ENCODE peak calls at places on chromosomes 6 and 20, in four cellular contexts. One of them, this sample, is unnamed.

GRCh38 chr6:81668615-81669047 is 83.8 kb downstream of the TENT5A start:
- DNase-seq in heart right ventricle: peak; percentile 10
- DNase-seq in IMR-90: no peak
- DNase-seq in upper lobe of left lung: no peak
- DNase-seq in this sample: no peak

GRCh38 chr20:25532015-25532751 is 53.1 kb downstream of the NINL start:
- DNase-seq in heart right ventricle: no peak
- DNase-seq in IMR-90: no peak
- DNase-seq in upper lobe of left lung: no peak
- DNase-seq in this sample: no peak

GRCh38 chr6:84892666-84893065 is 128.3 kb upstream of the TBX18 start:
- DNase-seq in heart right ventricle: no peak
- DNase-seq in IMR-90: no peak
- DNase-seq in upper lobe of left lung: no peak
- DNase-seq in this sample: no peak

GRCh38 chr6:5054427-5054873 is 30.7 kb upstream of the PPP1R3G start:
- DNase-seq in heart right ventricle: no peak
- DNase-seq in IMR-90: peak; percentile 66
- DNase-seq in upper lobe of left lung: no peak
- DNase-seq in this sample: no peak

GRCh38 chr6:112881828-112882227 is 534.7 kb downstream of the RFPL4B start:
- DNase-seq in heart right ventricle: no peak
- DNase-seq in IMR-90: peak; percentile 13
- DNase-seq in upper lobe of left lung: no peak
- DNase-seq in this sample: no peak

GRCh38 chr6:110557226-110557625 is 80.8 kb upstream of the SLC22A16 start:
- DNase-seq in heart right ventricle: no peak
- DNase-seq in IMR-90: no peak
- DNase-seq in upper lobe of left lung: no peak
- DNase-seq in this sample: no peak

GRCh38 chr6:138161118-138161433 is 663 bp upstream of the ARFGEF3 start:
- DNase-seq in heart right ventricle: no peak
- DNase-seq in IMR-90: no peak
- DNase-seq in upper lobe of left lung: no peak
- DNase-seq in this sample: no peak

GRCh38 chr20:5195655-5196054 is 68.8 kb downstream of the CDS2 start:
- DNase-seq in heart right ventricle: no peak
- DNase-seq in IMR-90: peak; percentile 77
- DNase-seq in upper lobe of left lung: no peak
- DNase-seq in this sample: no peak

GRCh38 chr20:46683939-46684750 is 5.1 kb downstream of the TP53RK start:
- DNase-seq in heart right ventricle: peak; percentile 38
- DNase-seq in IMR-90: peak; percentile 80
- DNase-seq in upper lobe of left lung: no peak
- DNase-seq in this sample: no peak

GRCh38 chr20:46683620-46683938 is 5.7 kb downstream of the TP53RK start:
- DNase-seq in heart right ventricle: no peak
- DNase-seq in IMR-90: no peak
- DNase-seq in upper lobe of left lung: no peak
- DNase-seq in this sample: no peak

GRCh38 chr20:46682063-46682821 is 7.0 kb downstream of the TP53RK start:
- DNase-seq in heart right ventricle: no peak
- DNase-seq in IMR-90: no peak
- DNase-seq in upper lobe of left lung: no peak
- DNase-seq in this sample: no peak

GRCh38 chr20:46681032-46681854 is 8.0 kb downstream of the TP53RK start:
- DNase-seq in heart right ventricle: peak; percentile 40
- DNase-seq in IMR-90: peak; percentile 44
- DNase-seq in upper lobe of left lung: no peak
- DNase-seq in this sample: no peak

DNA sequence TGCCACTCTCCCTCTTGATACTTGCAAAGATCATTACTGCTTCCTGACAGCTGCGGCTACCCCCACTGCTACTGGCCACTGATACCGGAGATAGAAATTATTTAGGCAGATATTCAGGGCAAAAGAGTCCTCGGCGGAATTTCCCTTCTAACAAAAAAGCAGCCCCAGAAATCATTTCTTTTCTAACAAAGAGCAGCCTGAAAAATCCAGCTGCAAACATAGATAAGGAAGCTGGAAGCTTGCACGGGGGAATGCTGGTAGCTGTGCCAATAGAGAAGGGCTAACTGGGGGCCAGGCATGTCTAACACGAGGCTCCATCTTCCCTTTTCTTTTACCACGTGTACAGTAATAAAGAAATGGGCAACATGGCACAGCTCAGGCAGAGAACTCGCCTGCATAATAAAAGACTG is 6.2 kb downstream of the TP53RK start:
- DNase-seq in heart right ventricle: no peak
- DNase-seq in IMR-90: no peak
- DNase-seq in upper lobe of left lung: no peak
- DNase-seq in this sample: no peak
- H3K4me3 ChIP-seq in heart right ventricle: peak overlapping the region; percentile 37
- H3K4me3 ChIP-seq in IMR-90: no peak overlapping the region
- H3K4me3 ChIP-seq in upper lobe of left lung: no peak overlapping the region
- H3K4me3 ChIP-seq in this sample: no peak overlapping the region

DNA sequence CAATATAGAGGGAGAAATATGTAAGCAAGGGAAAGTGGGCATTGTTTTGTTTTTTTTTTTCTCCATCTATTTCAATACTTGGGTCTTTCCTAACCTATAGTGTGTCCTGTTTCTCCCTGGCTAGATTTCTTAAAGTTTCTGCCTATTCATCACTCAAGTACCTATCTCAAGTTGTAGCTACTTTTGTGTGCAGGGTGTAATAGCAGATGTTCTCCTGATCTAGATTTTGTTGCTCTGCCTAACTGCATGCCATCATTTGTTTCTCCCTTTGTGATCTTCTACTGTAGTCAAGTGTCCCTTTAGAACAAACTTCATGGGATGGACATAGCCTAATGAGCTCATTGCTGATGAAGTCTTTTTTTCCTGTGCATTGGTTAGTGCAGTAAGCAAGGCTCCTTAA is 45.8 kb downstream of the TOP1 start:
- DNase-seq in heart right ventricle: no peak
- DNase-seq in IMR-90: no peak
- DNase-seq in upper lobe of left lung: no peak
- DNase-seq in this sample: no peak
- H3K36me3 ChIP-seq in heart right ventricle: peaks cover 19% of the 10 kb centered on the region
- H3K36me3 ChIP-seq in IMR-90: peaks cover 18% of the 10 kb centered on the region
- H3K36me3 ChIP-seq in upper lobe of left lung: peaks cover 20% of the 10 kb centered on the region
- H3K36me3 ChIP-seq in this sample: peaks cover 56% of the 10 kb centered on the region

GRCh38 chr20:56014998-56015397 is 9.7 kb upstream of the CBLN4 start:
- DNase-seq in heart right ventricle: no peak
- DNase-seq in IMR-90: no peak
- DNase-seq in upper lobe of left lung: no peak
- DNase-seq in this sample: no peak
- H3K9me3 ChIP-seq in heart right ventricle: no peaks in the 10 kb centered on the region
- H3K9me3 ChIP-seq in IMR-90: peaks cover 22% of the 10 kb centered on the region
- H3K9me3 ChIP-seq in upper lobe of left lung: no peaks in the 10 kb centered on the region
- H3K9me3 ChIP-seq in this sample: no peaks in the 10 kb centered on the region

GRCh38 chr6:52393780-52394179 is 26.4 kb upstream of the EFHC1 start:
- DNase-seq in heart right ventricle: no peak
- DNase-seq in IMR-90: no peak
- DNase-seq in upper lobe of left lung: no peak
- DNase-seq in this sample: no peak
- H3K4me3 ChIP-seq in heart right ventricle: no peak overlapping the region
- H3K4me3 ChIP-seq in IMR-90: no peak overlapping the region
- H3K4me3 ChIP-seq in upper lobe of left lung: no peak overlapping the region
- H3K4me3 ChIP-seq in this sample: no peak overlapping the region

GRCh38 chr20:48986899-48987298 is 59.2 kb upstream of the CSE1L start:
- DNase-seq in heart right ventricle: no peak
- DNase-seq in IMR-90: no peak
- DNase-seq in upper lobe of left lung: no peak
- DNase-seq in this sample: no peak
- H3K36me3 ChIP-seq in heart right ventricle: peaks cover 100% of the 10 kb centered on the region
- H3K36me3 ChIP-seq in IMR-90: peaks cover 51% of the 10 kb centered on the region
- H3K36me3 ChIP-seq in upper lobe of left lung: peaks cover 98% of the 10 kb centered on the region
- H3K36me3 ChIP-seq in this sample: peaks cover 84% of the 10 kb centered on the region

GRCh38 chr6:22882581-22882980 is 313.2 kb downstream of the HDGFL1 start:
- DNase-seq in heart right ventricle: no peak
- DNase-seq in IMR-90: no peak
- DNase-seq in upper lobe of left lung: no peak
- DNase-seq in this sample: no peak

GRCh38 chr6:22878706-22879105 is 309.3 kb downstream of the HDGFL1 start:
- DNase-seq in heart right ventricle: no peak
- DNase-seq in IMR-90: peak; percentile 15
- DNase-seq in upper lobe of left lung: no peak
- DNase-seq in this sample: no peak

GRCh38 chr6:22880686-22881433 is 311.5 kb downstream of the HDGFL1 start:
- DNase-seq in heart right ventricle: no peak
- DNase-seq in IMR-90: peak; percentile 99
- DNase-seq in upper lobe of left lung: no peak
- DNase-seq in this sample: peak; percentile 37

GRCh38 chr6:22875845-22876244 is 306.5 kb downstream of the HDGFL1 start:
- DNase-seq in heart right ventricle: no peak
- DNase-seq in IMR-90: no peak
- DNase-seq in upper lobe of left lung: no peak
- DNase-seq in this sample: no peak

DNA sequence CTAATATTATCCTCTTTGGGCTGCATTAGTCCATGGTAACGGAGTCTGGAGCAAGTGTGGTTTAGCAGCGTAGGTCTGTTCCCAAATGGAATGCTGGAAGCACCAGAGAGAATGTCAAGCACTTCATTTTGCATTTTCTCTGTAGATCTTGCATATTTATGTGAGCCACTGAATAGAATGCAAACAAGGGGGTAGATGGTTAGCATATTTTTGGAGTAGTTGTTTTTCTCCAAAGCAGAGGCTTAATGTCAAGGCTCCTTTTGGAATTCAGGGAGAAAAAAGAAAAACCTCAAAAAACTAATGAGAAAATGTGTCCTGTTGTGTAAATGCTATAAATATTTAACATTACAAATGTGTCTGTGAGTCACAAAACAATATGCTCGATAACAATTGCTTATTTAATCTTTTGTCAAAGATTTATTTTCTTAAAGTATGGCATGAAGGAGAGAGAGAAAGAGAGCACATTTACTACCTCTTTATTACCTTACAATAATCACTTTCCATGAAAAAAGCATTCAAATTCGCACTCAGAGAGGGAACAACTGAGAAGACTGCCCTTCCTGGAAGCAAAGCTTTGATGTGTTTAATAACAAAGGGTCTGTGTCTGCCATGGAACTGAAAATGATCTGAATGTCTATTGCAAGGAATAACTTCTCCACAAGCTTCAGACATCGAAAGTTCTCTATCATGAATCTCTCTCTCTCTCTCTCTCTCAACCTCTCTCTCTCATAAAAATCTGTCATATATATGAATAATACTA is 308.8 kb downstream of the HDGFL1 start:
- DNase-seq in heart right ventricle: no peak
- DNase-seq in IMR-90: peak; percentile 89
- DNase-seq in upper lobe of left lung: no peak
- DNase-seq in this sample: no peak
- H3K9me3 ChIP-seq in heart right ventricle: no peaks in the 10 kb centered on the region
- H3K9me3 ChIP-seq in IMR-90: no peaks in the 10 kb centered on the region
- H3K9me3 ChIP-seq in upper lobe of left lung: no peaks in the 10 kb centered on the region
- H3K9me3 ChIP-seq in this sample: no peaks in the 10 kb centered on the region

GRCh38 chr6:10532392-10532791 is 11.2 kb downstream of the GCNT2 start:
- DNase-seq in heart right ventricle: no peak
- DNase-seq in IMR-90: no peak
- DNase-seq in upper lobe of left lung: no peak
- DNase-seq in this sample: no peak

GRCh38 chr6:10531513-10531912 is 10.4 kb downstream of the GCNT2 start:
- DNase-seq in heart right ventricle: no peak
- DNase-seq in IMR-90: no peak
- DNase-seq in upper lobe of left lung: no peak
- DNase-seq in this sample: no peak

GRCh38 chr6:10534418-10534760 is 13.2 kb downstream of the GCNT2 start:
- DNase-seq in heart right ventricle: no peak
- DNase-seq in IMR-90: no peak
- DNase-seq in upper lobe of left lung: no peak
- DNase-seq in this sample: no peak

GRCh38 chr6:10529231-10529801 is 8.2 kb downstream of the GCNT2 start:
- DNase-seq in heart right ventricle: no peak
- DNase-seq in IMR-90: no peak
- DNase-seq in upper lobe of left lung: no peak
- DNase-seq in this sample: peak; percentile 56

GRCh38 chr6:10531942-10532341 is 10.8 kb downstream of the GCNT2 start:
- DNase-seq in heart right ventricle: no peak
- DNase-seq in IMR-90: no peak
- DNase-seq in upper lobe of left lung: no peak
- DNase-seq in this sample: no peak
- H3K4me3 ChIP-seq in heart right ventricle: peak overlapping the region; percentile 25
- H3K4me3 ChIP-seq in IMR-90: no peak overlapping the region
- H3K4me3 ChIP-seq in upper lobe of left lung: peak overlapping the region; percentile 50
- H3K4me3 ChIP-seq in this sample: no peak overlapping the region

GRCh38 chr6:169776379-169776778 is 25.0 kb downstream of the ERMARD start:
- DNase-seq in heart right ventricle: no peak
- DNase-seq in IMR-90: no peak
- DNase-seq in upper lobe of left lung: no peak
- DNase-seq in this sample: no peak
- H3K36me3 ChIP-seq in heart right ventricle: peaks cover 86% of the 10 kb centered on the region
- H3K36me3 ChIP-seq in IMR-90: peaks cover 29% of the 10 kb centered on the region
- H3K36me3 ChIP-seq in upper lobe of left lung: peaks cover 69% of the 10 kb centered on the region
- H3K36me3 ChIP-seq in this sample: peaks cover 12% of the 10 kb centered on the region

GRCh38 chr6:169470790-169471189 is 217.1 kb upstream of the THBS2 start:
- DNase-seq in heart right ventricle: no peak
- DNase-seq in IMR-90: no peak
- DNase-seq in upper lobe of left lung: no peak
- DNase-seq in this sample: no peak
- H3K9me3 ChIP-seq in heart right ventricle: peaks cover 22% of the 10 kb centered on the region
- H3K9me3 ChIP-seq in IMR-90: peaks cover 8% of the 10 kb centered on the region
- H3K9me3 ChIP-seq in upper lobe of left lung: peaks cover 18% of the 10 kb centered on the region
- H3K9me3 ChIP-seq in this sample: peaks cover 10% of the 10 kb centered on the region